ENCODE peak calls at places on chromosomes 6 and 20, in eight cellular contexts. M, E, R, J, Q, C, P and Z are unnamed samples.

GRCh38 chr20:14582855-14583254 is 245.4 kb upstream of the FLRT3 start:
- DNase-seq in M (no peak), E (no peak), R (no peak), J (no peak), Q (no peak), C (no peak), P (no peak), Z (no peak)

GRCh38 chr6:53517021-53517420 is 27.9 kb downstream of the GCLC start:
- DNase-seq in M (no peak), E (no peak), R (no peak), J (no peak), Q (no peak), C (no peak), P (no peak), Z (no peak)

GRCh38 chr6:12709116-12709515 is 7.5 kb upstream of the PHACTR1 start:
- DNase-seq in M (no peak), E (peak; percentile 6), R (no peak), J (no peak), Q (no peak), C (no peak), P (no peak), Z (no peak)

GRCh38 chr6:165668951-165669350 is 5.9 kb upstream of the PDE10A start:
- DNase-seq in M (no peak), E (no peak), R (no peak), J (no peak), Q (no peak), C (no peak), P (no peak), Z (no peak)

GRCh38 chr6:106039836-106040592 is 46.1 kb upstream of the PRDM1 start:
- DNase-seq in M (no peak), E (no peak), R (no peak), J (no peak), Q (no peak), C (no peak), P (no peak), Z (no peak)

GRCh38 chr6:144797881-144798589 is 512.9 kb downstream of the UTRN start:
- DNase-seq in M (no peak), E (peak; percentile 27), R (peak; percentile 15), J (peak; percentile 9), Q (no peak), C (no peak), P (no peak), Z (no peak)

GRCh38 chr6:115891111-115891669 is 169.5 kb downstream of the FRK start:
- DNase-seq in M (no peak), E (peak; percentile 12), R (no peak), J (peak; percentile 6), Q (no peak), C (no peak), P (no peak), Z (no peak)

GRCh38 chr6:3454206-3455016 is 2.4 kb downstream of the SLC22A23 start:
- DNase-seq in M (no peak), E (no peak), R (no peak), J (no peak), Q (no peak), C (no peak), P (no peak), Z (no peak)

GRCh38 chr20:32018269-32019155 is 8.3 kb downstream of the CCM2L start:
- DNase-seq in M (no peak), E (no peak), R (no peak), J (no peak), Q (peak; percentile 91), C (peak; percentile 96), P (peak; percentile 69), Z (peak; percentile 55)

GRCh38 chr6:4774715-4775590 is 1.3 kb upstream of the CDYL start:
- DNase-seq in M (no peak), E (no peak), R (no peak), J (no peak), Q (no peak), C (no peak), P (peak; percentile 44), Z (no peak)

GRCh38 chr6:52993461-52993860 is 1.6 kb downstream of the GSTA4 start:
- DNase-seq in M (no peak), E (no peak), R (no peak), J (no peak), Q (no peak), C (no peak), P (no peak), Z (no peak)

GRCh38 chr6:28558629-28559028 is 32.9 kb downstream of the GPX5 start:
- DNase-seq in M (no peak), E (no peak), R (no peak), J (no peak), Q (no peak), C (no peak), P (no peak), Z (no peak)

GRCh38 chr6:109351231-109352132 is 30.8 kb downstream of the CD164 start:
- DNase-seq in M (no peak), E (no peak), R (no peak), J (peak; percentile 16), Q (no peak), C (no peak), P (no peak), Z (no peak)

GRCh38 chr6:46062312-46062711 is 46.7 kb upstream of the CLIC5 start:
- DNase-seq in M (no peak), E (no peak), R (no peak), J (no peak), Q (no peak), C (peak; percentile 16), P (peak; percentile 62), Z (no peak)

GRCh38 chr6:96836579-96837137 is 619 bp downstream of the GPR63 start:
- DNase-seq in M (no peak), E (no peak), R (no peak), J (no peak), Q (peak; percentile 72), C (no peak), P (no peak), Z (no peak)

GRCh38 chr6:148736779-148737412 is 9.9 kb upstream of the UST start:
- DNase-seq in M (no peak), E (no peak), R (no peak), J (no peak), Q (no peak), C (no peak), P (no peak), Z (no peak)

GRCh38 chr6:159894991-159895390 is 4.2 kb downstream of the MAS1 start:
- DNase-seq in M (no peak), E (no peak), R (no peak), J (no peak), Q (no peak), C (no peak), P (no peak), Z (no peak)

GRCh38 chr6:109053285-109053684 is 41.4 kb downstream of the SESN1 start:
- DNase-seq in M (no peak), E (no peak), R (no peak), J (no peak), Q (no peak), C (no peak), P (no peak), Z (no peak)

GRCh38 chr6:147954938-147955337 is 387.7 kb upstream of the SASH1 start:
- DNase-seq in M (no peak), E (no peak), R (no peak), J (no peak), Q (no peak), C (no peak), P (no peak), Z (no peak)

GRCh38 chr6:28542440-28543293 is 17.0 kb downstream of the GPX5 start:
- DNase-seq in M (peak; percentile 3), E (peak; percentile 70), R (peak; percentile 51), J (peak; percentile 69), Q (peak; percentile 77), C (peak; percentile 64), P (peak; percentile 52), Z (peak; percentile 91)

GRCh38 chr20:5636127-5636520 is 114.1 kb upstream of the SHLD1 start:
- DNase-seq in M (no peak), E (no peak), R (no peak), J (no peak), Q (no peak), C (no peak), P (no peak), Z (no peak)

GRCh38 chr6:123393333-123393732 is 243.4 kb downstream of the TRDN start:
- DNase-seq in M (no peak), E (no peak), R (no peak), J (no peak), Q (peak; percentile 78), C (no peak), P (no peak), Z (no peak)

GRCh38 chr6:144659202-144659731 is 374.1 kb downstream of the UTRN start:
- DNase-seq in M (no peak), E (no peak), R (no peak), J (peak; percentile 59), Q (no peak), C (no peak), P (no peak), Z (no peak)

GRCh38 chr6:32852018-32852843 is 1.3 kb downstream of the TAP1 start:
- DNase-seq in M (no peak), E (no peak), R (no peak), J (no peak), Q (no peak), C (no peak), P (no peak), Z (no peak)

GRCh38 chr6:87724994-87725811 is 23.2 kb upstream of the AKIRIN2 start:
- DNase-seq in M (no peak), E (no peak), R (no peak), J (no peak), Q (no peak), C (no peak), P (no peak), Z (no peak)

GRCh38 chr20:62824476-62825287 is 7.8 kb downstream of the COL9A3 start:
- DNase-seq in M (no peak), E (no peak), R (no peak), J (no peak), Q (peak; percentile 77), C (no peak), P (no peak), Z (no peak)

GRCh38 chr20:34525342-34525708 is 9.1 kb downstream of the DYNLRB1 start:
- DNase-seq in M (no peak), E (no peak), R (no peak), J (no peak), Q (no peak), C (no peak), P (no peak), Z (no peak)

GRCh38 chr6:25083784-25084507 is 148.2 kb upstream of the RIPOR2 start:
- DNase-seq in M (no peak), E (no peak), R (no peak), J (no peak), Q (no peak), C (no peak), P (no peak), Z (no peak)

GRCh38 chr6:46954819-46955520 is 33.2 kb upstream of the ADGRF5 start:
- DNase-seq in M (no peak), E (no peak), R (no peak), J (no peak), Q (peak; percentile 84), C (no peak), P (peak; percentile 54), Z (no peak)

GRCh38 chr6:149045404-149045803 is 272.1 kb upstream of the TAB2 start:
- DNase-seq in M (no peak), E (no peak), R (no peak), J (no peak), Q (peak; percentile 12), C (no peak), P (no peak), Z (no peak)

GRCh38 chr6:150826788-150827187 is 38.7 kb upstream of the MTHFD1L start:
- DNase-seq in M (no peak), E (no peak), R (no peak), J (no peak), Q (no peak), C (no peak), P (no peak), Z (no peak)